ENCODE peak calls at places on chromosomes 12 and 14, in six cellular contexts. U is iPS-NIHi11, C is NCI-H2081 treated with DMSO at 0.1 percent for 48 hours, J is naive B cell, E is K562, Y is anterior cingulate cortex. Z is an unnamed sample.

GRCh38 chr12:16863742-16864141 is 257.8 kb upstream of the LMO3 start:
- DNase-seq in Y (no peak), C (no peak), E (no peak), U (no peak), J (no peak), Z (no peak)

GRCh38 chr12:57224278-57224972 is 5.1 kb upstream of the SHMT2 start:
- DNase-seq in C (no peak), Y (no peak), J (no peak), U (no peak), E (no peak), Z (no peak)

GRCh38 chr14:100882026-100882967 is 21.2 kb downstream of the RTL1 start:
- DNase-seq in E (no peak), U (no peak), J (no peak), Y (no peak), C (no peak), Z (no peak)

GRCh38 chr12:108508243-108508642 is 6.8 kb upstream of the FICD start:
- DNase-seq in Y (no peak), J (no peak), C (no peak), U (no peak), E (no peak), Z (no peak)

GRCh38 chr14:63180017-63180416 is 24.2 kb upstream of the RHOJ start:
- DNase-seq in U (no peak), J (no peak), E (no peak), C (no peak), Y (no peak), Z (no peak)

GRCh38 chr14:93811020-93811419 is 22.7 kb upstream of the PRIMA1 start:
- DNase-seq in Y (no peak), E (no peak), C (no peak), U (no peak), J (no peak), Z (no peak)

GRCh38 chr12:16359512-16360491 is 12.4 kb downstream of the MGST1 start:
- DNase-seq in U (peak; percentile 71), E (peak; percentile 31), J (no peak), Y (no peak), C (no peak), Z (no peak)

GRCh38 chr12:117408161-117408791 is 46.9 kb upstream of the NOS1 start:
- DNase-seq in C (no peak), E (no peak), J (no peak), U (peak; percentile 48), Y (peak; percentile 48), Z (peak; percentile 13)

GRCh38 chr14:37142835-37143499 is 29.4 kb downstream of the SLC25A21 start:
- DNase-seq in E (no peak), Y (no peak), J (no peak), C (no peak), U (no peak), Z (no peak)

GRCh38 chr12:90974286-90974685 is 19.3 kb upstream of the CCER1 start:
- DNase-seq in U (no peak), Y (no peak), C (no peak), E (no peak), J (no peak), Z (no peak)

GRCh38 chr12:109147954-109148353 is 31.6 kb downstream of the ACACB start:
- DNase-seq in Y (no peak), E (no peak), J (no peak), U (no peak), C (no peak), Z (peak; percentile 30)

GRCh38 chr12:50981319-50982239 is 29.2 kb downstream of the HIGD1C start:
- DNase-seq in E (no peak), C (no peak), Y (no peak), J (no peak), U (no peak), Z (no peak)

GRCh38 chr14:93186461-93186860 is 1.3 kb downstream of the LYSET start:
- DNase-seq in U (no peak), E (no peak), Y (no peak), J (no peak), C (no peak), Z (no peak)

GRCh38 chr12:107320031-107320928 is 226.9 kb upstream of the CRY1 start:
- DNase-seq in C (no peak), J (no peak), U (peak; percentile 58), Y (no peak), E (no peak), Z (no peak)

GRCh38 chr12:102351326-102351725 is 129.0 kb downstream of the IGF1 start:
- DNase-seq in Y (no peak), E (no peak), U (no peak), C (no peak), J (no peak), Z (no peak)

GRCh38 chr12:65689508-65689907 is 134.8 kb upstream of the HMGA2 start:
- DNase-seq in J (no peak), Y (no peak), E (no peak), C (no peak), U (no peak), Z (no peak)

GRCh38 chr12:1539135-1539534 is 55.2 kb downstream of the FBXL14 start:
- DNase-seq in Y (no peak), C (no peak), J (no peak), U (no peak), E (no peak), Z (no peak)

GRCh38 chr12:5723071-5723470 is 222.0 kb downstream of the ANO2 start:
- DNase-seq in E (no peak), C (no peak), U (no peak), Y (no peak), J (no peak), Z (no peak)

GRCh38 chr12:55742719-55743130 is at the start of gene GDF11:
- DNase-seq in E (peak; percentile 92), Y (peak; percentile 73), C (peak; percentile 41), J (peak; percentile 30), U (peak; percentile 85), Z (peak; percentile 77)

GRCh38 chr14:33914676-33915516 is 36.0 kb downstream of the EGLN3 start:
- DNase-seq in J (no peak), C (no peak), Y (no peak), U (peak; percentile 42), E (peak; percentile 25), Z (no peak)

GRCh38 chr12:18683603-18684002 is 54.2 kb downstream of the PLCZ1 start:
- DNase-seq in J (no peak), Y (no peak), U (no peak), E (peak; percentile 44), C (no peak), Z (no peak)

GRCh38 chr12:78085562-78086182 is 255.0 kb downstream of the NAV3 start:
- DNase-seq in Y (no peak), E (no peak), U (no peak), J (no peak), C (no peak), Z (no peak)

GRCh38 chr14:33709711-33710110 is 241.2 kb downstream of the EGLN3 start:
- DNase-seq in E (no peak), J (no peak), Y (no peak), U (no peak), C (no peak), Z (no peak)

GRCh38 chr12:8658361-8658760 is 4.3 kb downstream of the MFAP5 start:
- DNase-seq in E (no peak), C (no peak), Y (no peak), U (no peak), J (no peak), Z (no peak)

GRCh38 chr12:442235-442884 is 17.4 kb upstream of the B4GALNT3 start:
- DNase-seq in E (peak; percentile 39), C (no peak), Y (peak; percentile 31), J (peak; percentile 3), U (peak; percentile 80), Z (peak; percentile 47)

GRCh38 chr14:79809849-79810612 is 401.3 kb downstream of the DIO2 start:
- DNase-seq in U (peak; percentile 24), E (no peak), J (no peak), C (no peak), Y (no peak), Z (peak; percentile 72)

GRCh38 chr14:34436118-34436905 is 25.7 kb downstream of the SPTSSA start:
- DNase-seq in Y (no peak), C (no peak), E (no peak), J (no peak), U (no peak), Z (no peak)

GRCh38 chr12:32031109-32031508 is 71.9 kb downstream of the RESF1 start:
- DNase-seq in Y (no peak), E (peak; percentile 82), U (no peak), J (no peak), C (no peak), Z (no peak)

GRCh38 chr12:109637341-109637740 is 63.7 kb downstream of the MVK start:
- DNase-seq in Y (no peak), C (no peak), E (no peak), U (no peak), J (no peak), Z (no peak)

Z was measured in hippocampal formation.